ENCODE peak calls at places on chromosome 1, in four cellular contexts. L is GM23338, U is foreskin keratinocyte, M is cardiac fibroblast. N is an unnamed sample.

GRCh38 chr1:1989759-1990158 is 13.8 kb downstream of the CFAP74 start:
- DNase-seq in L (no peak), U (no peak), M (peak), N (no peak)

GRCh38 chr1:88892146-88892877 is 945 bp upstream of the GTF2B start:
- DNase-seq in L (peak), U (peak), M (peak), N (no peak)

GRCh38 chr1:58572691-58573090 is 4.4 kb downstream of the TACSTD2 start:
- DNase-seq in L (peak), U (peak), M (no peak), N (no peak)

GRCh38 chr1:202152399-202152798 is 7.9 kb upstream of the ARL8A start:
- DNase-seq in L (peak), U (no peak), M (no peak), N (no peak)

GRCh38 chr1:27284425-27285287 is 37.3 kb upstream of the TMEM222 start:
- DNase-seq in L (peak), U (peak), M (peak), N (peak)

GRCh38 chr1:2605754-2606003 is 19.1 kb downstream of the PRXL2B start:
- DNase-seq in L (no peak), U (no peak), M (no peak), N (no peak)

GRCh38 chr1:111987502-111987901 is 2.0 kb downstream of the KCND3 start:
- DNase-seq in L (no peak), U (no peak), M (no peak), N (no peak)

GRCh38 chr1:7930547-7931445 is 9.8 kb downstream of the TNFRSF9 start:
- DNase-seq in L (no peak), U (no peak), M (no peak), N (no peak)

GRCh38 chr1:155208406-155208655 is 164 bp upstream of the MTX1 start:
- DNase-seq in L (no peak), U (no peak), M (no peak), N (no peak)

GRCh38 chr1:32241011-32241763 is 5.8 kb upstream of the FAM167B start:
- DNase-seq in L (peak), U (no peak), M (peak), N (peak)

GRCh38 chr1:107804746-107805145 is 160.2 kb downstream of the VAV3 start:
- DNase-seq in L (no peak), U (no peak), M (no peak), N (no peak)

DNA sequence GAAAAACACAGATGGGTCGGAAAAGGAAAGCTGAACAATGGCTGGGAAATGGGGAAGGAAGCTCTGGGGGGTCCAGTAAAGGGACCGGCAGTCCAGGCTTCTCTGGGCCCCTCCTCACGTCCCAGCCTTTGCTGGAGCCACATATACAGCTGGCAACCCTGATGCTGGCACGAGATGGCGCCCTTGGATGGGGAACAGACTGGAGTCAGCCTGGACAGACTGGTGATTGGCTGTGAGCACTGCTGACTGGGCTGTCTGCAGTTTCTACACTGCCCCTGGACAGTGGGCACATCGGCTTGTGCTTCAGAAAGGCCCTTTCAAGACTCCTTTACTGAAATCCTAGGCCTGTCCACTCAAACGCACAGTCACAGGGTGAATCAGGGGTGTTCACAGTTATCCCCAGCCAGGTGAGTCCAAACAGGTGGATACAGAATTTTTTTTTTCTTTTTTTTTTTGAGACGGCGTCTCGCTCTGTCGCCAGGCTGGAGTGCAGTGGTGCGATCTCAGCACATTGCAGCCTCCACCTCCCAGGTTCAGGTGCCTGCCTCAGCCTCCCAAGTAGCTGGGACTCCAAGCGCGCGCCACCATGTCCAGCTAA is 31.1 kb upstream of the ZBTB40 start:
- DNase-seq in L (peak), U (peak), M (peak), N (peak)
- TF ChIP-seq CTCF in L (peak), U (peak), M (peak), N (peak)

GRCh38 chr1:39946216-39946615 is 8.7 kb upstream of the MFSD2A start:
- DNase-seq in L (no peak), U (no peak), M (no peak), N (no peak)

GRCh38 chr1:39940253-39940652 is 14.7 kb upstream of the MFSD2A start:
- DNase-seq in L (no peak), U (no peak), M (no peak), N (no peak)

GRCh38 chr1:39940980-39941871 is 13.7 kb upstream of the MFSD2A start:
- DNase-seq in L (no peak), U (no peak), M (no peak), N (no peak)

GRCh38 chr1:39944410-39944809 is 10.5 kb upstream of the MFSD2A start:
- DNase-seq in L (no peak), U (no peak), M (no peak), N (no peak)

DNA sequence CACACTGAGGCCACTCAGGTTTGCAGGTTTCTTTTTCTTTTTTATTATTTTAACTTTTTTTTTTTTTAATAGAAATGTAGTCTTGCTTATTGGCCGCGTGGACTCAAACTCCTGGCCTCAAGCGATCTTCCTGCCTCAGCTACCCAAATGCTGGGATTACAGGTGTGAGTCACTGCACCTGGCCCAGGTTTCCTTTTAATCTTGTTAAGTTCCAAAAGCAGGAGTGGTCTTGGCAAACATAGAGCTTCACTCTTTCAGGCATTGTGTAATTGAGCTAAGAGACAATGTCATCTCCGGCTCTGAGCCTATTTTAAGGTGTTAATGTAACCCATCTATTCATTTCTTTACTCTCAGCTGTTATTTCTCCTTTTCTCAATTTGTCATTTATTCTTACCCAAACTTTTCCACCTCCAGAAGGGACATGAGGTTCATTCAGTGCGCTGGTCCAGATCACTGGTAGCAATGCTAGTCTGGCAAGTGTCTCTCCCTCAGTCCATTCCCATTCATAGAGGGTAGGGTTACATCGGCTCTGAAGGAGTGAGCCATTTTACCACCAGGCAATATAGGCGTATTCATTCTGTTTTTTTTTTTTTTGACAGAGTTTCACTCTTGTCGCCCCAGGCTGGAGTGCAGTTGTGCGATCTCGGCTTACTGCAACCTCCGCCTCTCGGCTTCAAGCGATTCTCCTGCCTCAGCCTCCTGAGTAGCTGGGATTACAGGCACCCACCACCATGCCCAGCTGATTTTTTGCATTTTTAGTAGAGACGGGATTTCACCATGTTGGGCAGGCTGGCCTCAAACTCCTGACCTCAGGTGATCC is 11.3 kb upstream of the MFSD2A start:
- DNase-seq in L (no peak), U (peak), M (no peak), N (no peak)
- TF ChIP-seq CTCF in L (no peak), U (no peak), M (no peak), N (no peak)

GRCh38 chr1:53286950-53287349 is 40.9 kb downstream of the LRP8 start:
- DNase-seq in L (no peak), U (no peak), M (no peak), N (no peak)
- TF ChIP-seq CTCF in L (no peak), U (no peak), M (no peak), N (no peak)

GRCh38 chr1:244409648-244410164 is 42.0 kb downstream of the ADSS2 start:
- DNase-seq in L (no peak), U (no peak), M (no peak), N (peak)

GRCh38 chr1:244413736-244414135 is 38.0 kb downstream of the ADSS2 start:
- DNase-seq in L (no peak), U (peak), M (no peak), N (no peak)

GRCh38 chr1:244412116-244412639 is 39.5 kb downstream of the ADSS2 start:
- DNase-seq in L (no peak), U (no peak), M (no peak), N (no peak)

GRCh38 chr1:244419004-244419403 is 32.7 kb downstream of the ADSS2 start:
- DNase-seq in L (no peak), U (no peak), M (no peak), N (no peak)

DNA sequence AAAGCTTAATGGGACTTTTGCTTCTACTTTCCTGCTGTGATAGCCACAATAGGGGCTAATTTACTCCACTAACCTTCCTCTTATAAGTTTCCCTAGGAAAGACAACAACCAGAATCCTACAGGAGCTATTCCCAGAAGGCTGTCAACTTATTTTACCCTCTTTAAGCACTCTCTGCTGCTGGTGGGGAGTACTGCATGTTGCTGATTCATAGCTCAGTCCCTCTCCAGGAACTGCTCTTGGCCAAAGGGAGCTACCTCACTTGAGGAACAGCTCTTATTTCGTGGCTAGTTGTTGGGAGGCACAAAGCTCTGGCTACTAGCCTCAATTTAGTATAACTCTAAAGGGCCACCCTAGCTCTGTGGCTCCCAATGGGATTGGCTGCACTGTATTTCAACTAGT is 37.2 kb downstream of the ADSS2 start:
- DNase-seq in L (no peak), U (peak), M (peak), N (no peak)
- TF ChIP-seq CTCF in L (no peak), U (peak), M (peak), N (no peak)

GRCh38 chr1:186915555-186915954 is 86.8 kb downstream of the PLA2G4A start:
- DNase-seq in L (no peak), U (no peak), M (peak), N (no peak)
- TF ChIP-seq CTCF in L (peak), U (peak), M (no peak), N (peak)

GRCh38 chr1:29810121-29811120 is 574.1 kb downstream of the PTPRU start:
- DNase-seq in L (no peak), U (no peak), M (no peak), N (no peak)
- TF ChIP-seq CTCF in L (no peak), U (no peak), M (no peak), N (no peak)

GRCh38 chr1:207402744-207403143 is 51.4 kb upstream of the CR2 start:
- DNase-seq in L (no peak), U (no peak), M (no peak), N (no peak)

GRCh38 chr1:207397525-207397926 is 56.6 kb upstream of the CR2 start:
- DNase-seq in L (peak), U (peak), M (peak), N (no peak)

GRCh38 chr1:207404849-207405525 is 49.1 kb upstream of the CR2 start:
- DNase-seq in L (peak), U (peak), M (peak), N (peak)

GRCh38 chr1:207398986-207399385 is 55.1 kb upstream of the CR2 start:
- DNase-seq in L (no peak), U (no peak), M (no peak), N (no peak)

DNA sequence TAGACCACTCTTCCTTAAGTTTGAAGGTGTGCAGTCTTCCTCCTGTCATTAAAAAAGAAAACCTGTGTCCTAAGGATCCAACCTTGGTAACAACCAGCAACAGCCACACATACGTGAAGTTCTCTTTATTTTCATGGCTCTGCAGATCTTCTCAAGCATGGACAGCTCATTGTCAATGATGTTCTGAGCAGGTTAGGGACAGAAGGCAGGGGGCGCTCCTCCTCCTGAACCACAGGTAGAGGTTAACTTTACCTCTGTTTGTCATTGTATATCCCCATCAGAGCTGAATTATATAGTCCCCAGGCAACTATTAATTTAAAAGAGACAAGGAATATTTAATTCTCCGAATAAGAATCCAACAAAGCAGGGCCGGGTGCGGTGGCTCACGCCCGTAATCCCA is 52.5 kb upstream of the CR2 start:
- DNase-seq in L (peak), U (no peak), M (no peak), N (no peak)
- TF ChIP-seq CTCF in L (peak), U (no peak), M (no peak), N (no peak)